ENCODE peak calls at places on chromosomes 3 and 15, in ten cellular contexts. A, R, H, T, P, I, W, J, V and N are unnamed samples.

GRCh38 chr3:124878561-124879394 is 8.4 kb downstream of the ITGB5 start:
- DNase-seq in R (no peak), A (no peak), I (peak; percentile 98), T (no peak), V (no peak), W (peak; percentile 53), H (peak; percentile 89), J (no peak), P (no peak), N (peak; percentile 85)

GRCh38 chr3:50122661-50123391 is 32.3 kb upstream of the SEMA3F start:
- DNase-seq in P (no peak), H (no peak), A (no peak), T (no peak), V (peak; percentile 42), R (peak; percentile 22), J (peak; percentile 63), I (no peak), W (no peak), N (no peak)

GRCh38 chr15:31857194-31857593 is 173.1 kb upstream of the CHRNA7 start:
- DNase-seq in W (no peak), P (no peak), H (no peak), V (no peak), R (no peak), I (no peak), T (no peak), J (no peak), A (no peak), N (no peak)

GRCh38 chr3:52841211-52841980 is 6.6 kb upstream of the MUSTN1 start:
- DNase-seq in V (no peak), A (no peak), J (peak; percentile 41), R (no peak), H (no peak), W (no peak), I (no peak), T (no peak), P (no peak), N (no peak)

GRCh38 chr3:149215474-149215873 is 6.2 kb downstream of the CP start:
- DNase-seq in A (no peak), I (peak; percentile 52), J (no peak), P (no peak), R (no peak), T (no peak), V (no peak), W (no peak), H (no peak), N (no peak)

GRCh38 chr3:154758109-154758868 is 321.8 kb upstream of the MME start:
- DNase-seq in T (no peak), R (no peak), I (peak; percentile 25), H (no peak), V (no peak), W (no peak), P (no peak), A (peak; percentile 11), J (no peak), N (no peak)

GRCh38 chr15:63231717-63232116 is 42.3 kb downstream of the RAB8B start:
- DNase-seq in P (no peak), J (no peak), V (no peak), W (no peak), R (no peak), I (no peak), T (no peak), H (no peak), A (no peak), N (no peak)

GRCh38 chr3:132659000-132659369 is 624 bp downstream of the ACAD11 start:
- DNase-seq in I (no peak), V (no peak), W (no peak), A (peak; percentile 40), P (no peak), T (no peak), R (no peak), H (no peak), J (no peak), N (no peak)

GRCh38 chr3:190810957-190811356 is 51.5 kb downstream of the GMNC start:
- DNase-seq in P (no peak), V (no peak), H (no peak), I (no peak), R (no peak), A (no peak), W (no peak), J (no peak), T (no peak), N (no peak)

GRCh38 chr3:37800022-37800493 is 61.6 kb upstream of the CTDSPL start:
- DNase-seq in V (no peak), T (no peak), W (no peak), P (no peak), I (no peak), R (no peak), A (no peak), J (no peak), H (no peak), N (no peak)

GRCh38 chr3:4355401-4356224 is 52.4 kb downstream of the SETMAR start:
- DNase-seq in T (peak; percentile 30), J (no peak), R (no peak), W (peak; percentile 35), I (no peak), A (peak; percentile 32), P (peak; percentile 31), H (no peak), V (no peak), N (no peak)

GRCh38 chr3:99842826-99843589 is 25.3 kb downstream of the CMSS1 start:
- DNase-seq in V (no peak), T (no peak), W (no peak), I (peak; percentile 53), J (no peak), R (no peak), P (no peak), A (peak; percentile 44), H (peak; percentile 12), N (no peak)

GRCh38 chr3:128942161-128942952 is 51.5 kb downstream of the CFAP92 start:
- DNase-seq in I (no peak), J (no peak), A (no peak), T (no peak), R (no peak), H (peak; percentile 38), V (no peak), W (no peak), P (no peak), N (no peak)

GRCh38 chr15:34799825-34800168 is 4.4 kb upstream of the ACTC1 start:
- DNase-seq in R (no peak), H (no peak), P (no peak), V (no peak), A (no peak), J (no peak), I (no peak), W (no peak), T (no peak), N (no peak)

GRCh38 chr3:37910666-37911400 is 49.2 kb downstream of the CTDSPL start:
- DNase-seq in A (no peak), J (no peak), I (no peak), V (no peak), T (no peak), R (no peak), P (no peak), H (no peak), W (no peak), N (no peak)

GRCh38 chr3:198064420-198064819 is 104.4 kb downstream of the LMLN start:
- DNase-seq in R (no peak), W (no peak), H (no peak), I (no peak), T (no peak), V (no peak), J (no peak), P (no peak), A (no peak), N (no peak)

GRCh38 chr3:45575491-45575923 is 19.0 kb upstream of the LIMD1 start:
- DNase-seq in J (no peak), A (no peak), P (peak; percentile 76), H (no peak), T (no peak), W (no peak), R (no peak), V (no peak), I (no peak), N (no peak)

GRCh38 chr15:81108427-81108826 is 25.6 kb upstream of the CFAP161 start:
- DNase-seq in T (no peak), A (no peak), H (no peak), I (peak; percentile 11), W (no peak), R (no peak), V (no peak), J (no peak), P (no peak), N (no peak)
- TF ChIP-seq CTCF in T (peak; percentile 18), A (peak; percentile 58), H (peak; percentile 34), I (peak; percentile 26), W (peak; percentile 55), R (peak; percentile 28), V (peak; percentile 56), J (peak; percentile 24), P (peak; percentile 41), N (peak; percentile 23)

GRCh38 chr15:39088186-39088585 is 492.7 kb upstream of the THBS1 start:
- DNase-seq in A (no peak), R (no peak), T (no peak), V (no peak), H (no peak), W (no peak), I (no peak), J (no peak), P (no peak), N (no peak)
- H3K4me3 ChIP-seq in A (no peak overlapping the region), R (no peak overlapping the region), T (no peak overlapping the region), V (no peak overlapping the region), H (no peak overlapping the region), W (no peak overlapping the region), I (no peak overlapping the region), J (no peak overlapping the region), P (no peak overlapping the region), N (no peak overlapping the region)

GRCh38 chr3:158749526-158749925 is 17.3 kb upstream of the RARRES1 start:
- DNase-seq in P (no peak), A (no peak), R (no peak), W (no peak), I (no peak), T (no peak), H (no peak), J (no peak), V (no peak), N (no peak)

GRCh38 chr3:158747417-158747816 is 15.2 kb upstream of the RARRES1 start:
- DNase-seq in P (no peak), V (no peak), H (no peak), R (no peak), I (no peak), W (no peak), J (no peak), A (no peak), T (no peak), N (peak; percentile 50)

GRCh38 chr3:158751316-158751715 is 19.1 kb upstream of the RARRES1 start:
- DNase-seq in J (no peak), P (no peak), A (no peak), T (no peak), V (no peak), I (no peak), R (no peak), W (no peak), H (no peak), N (no peak)

GRCh38 chr3:158749977-158750376 is 17.7 kb upstream of the RARRES1 start:
- DNase-seq in R (no peak), H (no peak), T (no peak), J (no peak), A (no peak), P (no peak), W (no peak), V (no peak), I (no peak), N (no peak)

GRCh38 chr3:158748237-158748828 is 16.1 kb upstream of the RARRES1 start:
- DNase-seq in T (peak; percentile 40), H (no peak), J (no peak), W (no peak), A (no peak), I (no peak), V (peak; percentile 74), P (peak; percentile 60), R (peak; percentile 82), N (peak; percentile 46)
- H3K27ac ChIP-seq in T (no peak overlapping the region), H (no peak overlapping the region), J (no peak overlapping the region), W (no peak overlapping the region), A (no peak overlapping the region), I (peak overlapping the region; percentile 61), V (peak overlapping the region; percentile 43), P (no peak overlapping the region), R (peak overlapping the region; percentile 30), N (no peak overlapping the region)

GRCh38 chr15:62021991-62022600 is 38.2 kb downstream of the VPS13C start:
- DNase-seq in V (no peak), H (peak; percentile 3), T (no peak), W (no peak), A (no peak), P (no peak), I (peak; percentile 23), R (no peak), J (no peak), N (no peak)
- TF ChIP-seq CTCF in V (no peak), H (no peak), T (no peak), W (no peak), A (peak; percentile 32), P (no peak), I (peak; percentile 52), R (no peak), J (no peak), N (no peak)